ENCODE peak calls at places on chromosomes 2 and 18, in seven cellular contexts. M, Q, T, G, L, R and Y are unnamed samples.

GRCh38 chr18:22285299-22286140 is 116.1 kb downstream of the GATA6 start:
- DNase-seq in M (no peak), Q (no peak), T (no peak), G (no peak), L (peak; percentile 90), R (no peak), Y (no peak)

GRCh38 chr2:96138146-96139145 is at the start of gene ASTL:
- DNase-seq in M (peak; percentile 38), Q (peak; percentile 5), T (no peak), G (peak; percentile 79), L (peak; percentile 38), R (peak; percentile 73), Y (no peak)

GRCh38 chr2:23926289-23926749 is 604 bp downstream of the ATAD2B start:
- DNase-seq in M (no peak), Q (peak; percentile 40), T (peak; percentile 46), G (peak; percentile 74), L (no peak), R (no peak), Y (no peak)

GRCh38 chr18:49751427-49752094 is 61.8 kb downstream of the ACAA2 start:
- DNase-seq in M (no peak), Q (no peak), T (no peak), G (no peak), L (no peak), R (no peak), Y (no peak)

GRCh38 chr2:121075006-121075545 is 209.9 kb downstream of the TFCP2L1 start:
- DNase-seq in M (peak; percentile 89), Q (no peak), T (peak; percentile 65), G (peak; percentile 70), L (peak; percentile 89), R (peak; percentile 64), Y (peak; percentile 90)

GRCh38 chr2:232889876-232890401 is 19.9 kb downstream of the SNORC start:
- DNase-seq in M (no peak), Q (peak; percentile 9), T (no peak), G (no peak), L (no peak), R (peak; percentile 2), Y (no peak)

GRCh38 chr2:171227066-171227782 is 66.5 kb upstream of the TLK1 start:
- DNase-seq in M (peak; percentile 22), Q (no peak), T (no peak), G (no peak), L (peak; percentile 83), R (no peak), Y (no peak)

GRCh38 chr2:85470850-85471800 is 52.6 kb downstream of the SH2D6 start:
- DNase-seq in M (no peak), Q (no peak), T (no peak), G (no peak), L (peak; percentile 89), R (peak; percentile 72), Y (no peak)

GRCh38 chr2:43086451-43087221 is 139.8 kb downstream of the ZFP36L2 start:
- DNase-seq in M (peak; percentile 100), Q (peak; percentile 66), T (peak; percentile 80), G (peak; percentile 31), L (peak; percentile 100), R (peak; percentile 88), Y (peak; percentile 99)

GRCh38 chr2:52976132-52976949 is 791.3 kb upstream of the CHAC2 start:
- DNase-seq in M (peak; percentile 44), Q (no peak), T (no peak), G (peak; percentile 65), L (peak; percentile 35), R (peak; percentile 41), Y (no peak)

GRCh38 chr2:167484875-167485274 is 596.6 kb downstream of the XIRP2 start:
- DNase-seq in M (no peak), Q (no peak), T (no peak), G (no peak), L (peak; percentile 13), R (no peak), Y (no peak)

GRCh38 chr2:1887915-1888314 is 143.6 kb upstream of the PXDN start:
- DNase-seq in M (peak; percentile 17), Q (no peak), T (no peak), G (peak; percentile 29), L (peak; percentile 9), R (no peak), Y (no peak)

GRCh38 chr2:58019209-58019608 is 27.4 kb upstream of the VRK2 start:
- DNase-seq in M (no peak), Q (no peak), T (no peak), G (no peak), L (peak; percentile 51), R (no peak), Y (no peak)

GRCh38 chr2:69798909-69799526 is 30.4 kb upstream of the GMCL1 start:
- DNase-seq in M (peak; percentile 53), Q (no peak), T (no peak), G (peak; percentile 29), L (peak; percentile 73), R (peak; percentile 77), Y (no peak)
- H3K4me3 ChIP-seq in M (no peak overlapping the region), Q (peak overlapping the region; percentile 50), T (no peak overlapping the region), G (no peak overlapping the region), L (no peak overlapping the region), R (peak overlapping the region; percentile 18), Y (peak overlapping the region; percentile 19)

GRCh38 chr18:44916429-44917183 is 235.9 kb downstream of the SETBP1 start:
- DNase-seq in M (no peak), Q (no peak), T (no peak), G (no peak), L (peak; percentile 38), R (no peak), Y (no peak)
- TF ChIP-seq CTCF in M (no peak), Q (no peak), T (no peak), G (no peak), L (no peak), R (no peak), Y (no peak)

DNA sequence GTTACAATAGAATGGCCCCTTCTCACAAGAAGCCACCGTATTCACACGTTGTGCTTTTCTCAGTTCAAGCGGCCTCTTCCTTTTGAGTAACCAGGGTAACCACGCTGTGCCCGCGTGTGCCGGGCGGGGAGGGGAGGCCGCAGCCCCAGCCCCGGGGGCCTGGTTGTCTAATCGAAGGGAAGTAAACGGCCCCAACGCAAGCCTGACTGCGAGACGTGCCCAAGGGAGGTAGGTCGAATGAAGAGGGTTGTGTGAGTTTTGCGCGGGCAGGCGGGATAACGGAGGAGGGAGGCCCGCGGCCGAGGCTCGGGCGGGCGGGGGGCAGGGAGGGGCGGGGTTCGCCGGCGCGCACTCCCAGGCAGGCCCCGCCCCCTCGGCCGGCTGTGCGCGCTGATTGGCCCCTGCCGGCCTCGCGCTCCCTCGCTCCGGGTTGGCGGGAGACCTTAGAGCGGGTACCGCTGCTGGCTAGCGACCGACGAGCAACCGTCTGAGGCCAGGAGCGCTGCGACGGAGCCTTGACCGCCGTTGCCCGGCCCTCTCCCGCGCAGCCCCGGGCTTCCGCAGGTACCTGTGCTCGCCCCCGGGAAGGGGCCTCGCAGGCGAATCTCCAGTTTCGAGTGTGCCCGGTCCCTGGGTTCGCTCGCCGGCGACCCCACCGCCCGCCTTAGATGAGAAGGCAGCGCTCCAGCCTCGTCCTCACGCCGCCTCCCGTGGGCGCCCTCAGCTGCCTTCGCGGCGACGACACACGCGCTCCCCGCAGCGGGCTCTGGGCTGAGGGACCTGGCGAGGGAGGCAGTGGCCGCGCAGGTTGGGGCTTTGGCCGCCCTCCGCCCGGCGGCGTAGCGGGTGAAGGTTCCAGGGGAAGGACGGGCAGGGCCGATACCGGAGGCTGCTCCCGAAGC is at the start of gene SPDYA:
- DNase-seq in M (peak; percentile 65), Q (peak; percentile 74), T (peak; percentile 63), G (peak; percentile 91), L (peak; percentile 42), R (peak; percentile 88), Y (peak; percentile 22)
- H3K4me3 ChIP-seq in M (peak within 1 kb of the TSS; percentile 31), Q (peak within 1 kb of the TSS; percentile 71), T (no peak within 1 kb of the TSS), G (peak within 1 kb of the TSS; percentile 47), L (peak within 1 kb of the TSS; percentile 45), R (peak within 1 kb of the TSS; percentile 58), Y (peak within 1 kb of the TSS; percentile 40)

GRCh38 chr2:101278925-101279324 is 26.2 kb downstream of the CNOT11 start:
- DNase-seq in M (no peak), Q (no peak), T (no peak), G (no peak), L (no peak), R (no peak), Y (no peak)

GRCh38 chr2:101274142-101274541 is 21.5 kb downstream of the CNOT11 start:
- DNase-seq in M (no peak), Q (no peak), T (no peak), G (no peak), L (no peak), R (no peak), Y (no peak)

GRCh38 chr2:101273045-101273444 is 20.4 kb downstream of the CNOT11 start:
- DNase-seq in M (no peak), Q (no peak), T (no peak), G (peak; percentile 8), L (no peak), R (no peak), Y (no peak)

GRCh38 chr2:101281482-101281881 is 27.0 kb downstream of the RNF149 start:
- DNase-seq in M (no peak), Q (no peak), T (no peak), G (no peak), L (no peak), R (no peak), Y (no peak)

GRCh38 chr2:101277111-101277510 is 24.4 kb downstream of the CNOT11 start:
- DNase-seq in M (peak; percentile 52), Q (no peak), T (no peak), G (no peak), L (peak; percentile 80), R (peak; percentile 26), Y (no peak)
- TF ChIP-seq CTCF in M (peak; percentile 19), Q (no peak), T (no peak), G (no peak), L (peak; percentile 56), R (peak; percentile 35), Y (no peak)

GRCh38 chr2:164756773-164757172 is 84.8 kb downstream of the COBLL1 start:
- DNase-seq in M (no peak), Q (no peak), T (no peak), G (no peak), L (no peak), R (no peak), Y (no peak)

GRCh38 chr2:164757934-164758695 is 83.5 kb downstream of the COBLL1 start:
- DNase-seq in M (peak; percentile 83), Q (no peak), T (no peak), G (no peak), L (peak; percentile 58), R (no peak), Y (no peak)

GRCh38 chr2:164754157-164755093 is 87.2 kb downstream of the COBLL1 start:
- DNase-seq in M (no peak), Q (no peak), T (no peak), G (no peak), L (no peak), R (no peak), Y (no peak)
- H3K4me3 ChIP-seq in M (no peak overlapping the region), Q (no peak overlapping the region), T (no peak overlapping the region), G (no peak overlapping the region), L (no peak overlapping the region), R (no peak overlapping the region), Y (no peak overlapping the region)